ENCODE peak calls at places on chromosome 1, in seven cellular contexts. H, X, B, T, W, E and J are unnamed samples.

GRCh38 chr1:219898375-219898774 is 30.0 kb downstream of the SLC30A10 start:
- DNase-seq in H (no peak), X (no peak), B (no peak), T (no peak), W (no peak), E (no peak), J (no peak)

GRCh38 chr1:66527688-66528087 is 6.3 kb upstream of the SGIP1 start:
- DNase-seq in H (no peak), X (no peak), B (peak), T (peak), W (no peak), E (no peak), J (no peak)

GRCh38 chr1:36656271-36656670 is 173.6 kb upstream of the CSF3R start:
- DNase-seq in H (no peak), X (no peak), B (no peak), T (no peak), W (no peak), E (no peak), J (no peak)

GRCh38 chr1:108000620-108001105 is 35.7 kb upstream of the VAV3 start:
- DNase-seq in H (no peak), X (peak), B (peak), T (peak), W (peak), E (no peak), J (no peak)

GRCh38 chr1:3453203-3453761 is 1.2 kb upstream of the ARHGEF16 start:
- DNase-seq in H (peak), X (peak), B (peak), T (peak), W (peak), E (peak), J (peak)

GRCh38 chr1:218498061-218498938 is 153.2 kb downstream of the TGFB2 start:
- DNase-seq in H (no peak), X (no peak), B (peak), T (no peak), W (no peak), E (no peak), J (no peak)

GRCh38 chr1:148328884-148329283 is 154.2 kb downstream of the PPIAL4G start:
- DNase-seq in H (no peak), X (no peak), B (no peak), T (no peak), W (no peak), E (no peak), J (no peak)

GRCh38 chr1:201016211-201016651 is 7.3 kb downstream of the KIF21B start:
- DNase-seq in H (peak), X (no peak), B (peak), T (peak), W (peak), E (peak), J (no peak)

GRCh38 chr1:224175615-224176014 is 7.4 kb upstream of the DEGS1 start:
- DNase-seq in H (peak), X (no peak), B (peak), T (peak), W (no peak), E (no peak), J (peak)

GRCh38 chr1:208183977-208184901 is 59.9 kb downstream of the PLXNA2 start:
- DNase-seq in H (no peak), X (peak), B (peak), T (peak), W (no peak), E (peak), J (peak)

GRCh38 chr1:16117936-16118335 is 37.9 kb downstream of the EPHA2 start:
- DNase-seq in H (no peak), X (no peak), B (no peak), T (no peak), W (no peak), E (no peak), J (peak)

GRCh38 chr1:60044881-60045280 is 28.7 kb downstream of the C1orf87 start:
- DNase-seq in H (no peak), X (no peak), B (peak), T (no peak), W (no peak), E (no peak), J (no peak)

GRCh38 chr1:167516404-167517388 is 1.6 kb downstream of the CD247 start:
- DNase-seq in H (no peak), X (no peak), B (no peak), T (no peak), W (no peak), E (no peak), J (no peak)

GRCh38 chr1:55127827-55128343 is 87.3 kb downstream of the USP24 start:
- DNase-seq in H (no peak), X (no peak), B (peak), T (peak), W (no peak), E (no peak), J (no peak)

GRCh38 chr1:161019767-161020572 is 982 bp downstream of the F11R start:
- DNase-seq in H (no peak), X (no peak), B (peak), T (peak), W (no peak), E (no peak), J (no peak)

GRCh38 chr1:97820470-97821188 is 100.2 kb downstream of the DPYD start:
- DNase-seq in H (no peak), X (no peak), B (peak), T (peak), W (no peak), E (no peak), J (no peak)

GRCh38 chr1:228781801-228782661 is 46.8 kb downstream of the RHOU start:
- DNase-seq in H (no peak), X (no peak), B (no peak), T (no peak), W (no peak), E (no peak), J (no peak)

GRCh38 chr1:157542676-157543075 is 9.6 kb downstream of the FCRL5 start:
- DNase-seq in H (peak), X (no peak), B (no peak), T (no peak), W (peak), E (no peak), J (no peak)

GRCh38 chr1:100526894-100527293 is 11.0 kb upstream of the GPR88 start:
- DNase-seq in H (no peak), X (no peak), B (no peak), T (no peak), W (no peak), E (no peak), J (no peak)

GRCh38 chr1:247491328-247491727 is 33.4 kb upstream of the OR2B11 start:
- DNase-seq in H (no peak), X (no peak), B (no peak), T (no peak), W (no peak), E (no peak), J (no peak)

GRCh38 chr1:12583484-12583883 is 34.5 kb downstream of the DHRS3 start:
- DNase-seq in H (no peak), X (no peak), B (no peak), T (no peak), W (no peak), E (no peak), J (no peak)

GRCh38 chr1:202624088-202624780 is 86.0 kb downstream of the SYT2 start:
- DNase-seq in H (no peak), X (no peak), B (no peak), T (no peak), W (no peak), E (no peak), J (no peak)

GRCh38 chr1:43549921-43550597 is 19.4 kb downstream of the PTPRF start:
- DNase-seq in H (no peak), X (peak), B (no peak), T (peak), W (peak), E (peak), J (no peak)

GRCh38 chr1:104706631-104707147 is 957.0 kb downstream of the AMY1C start:
- DNase-seq in H (no peak), X (no peak), B (peak), T (no peak), W (no peak), E (no peak), J (no peak)

GRCh38 chr1:23779826-23780371 is 1.7 kb downstream of the PITHD1 start:
- DNase-seq in H (no peak), X (no peak), B (peak), T (no peak), W (no peak), E (no peak), J (no peak)

GRCh38 chr1:71046891-71047634 is 553 bp downstream of the PTGER3 start:
- DNase-seq in H (no peak), X (peak), B (peak), T (peak), W (no peak), E (peak), J (peak)

GRCh38 chr1:15336866-15337265 is 72.8 kb upstream of the EFHD2 start:
- DNase-seq in H (no peak), X (no peak), B (no peak), T (no peak), W (peak), E (peak), J (peak)

GRCh38 chr1:163528710-163529348 is 207.1 kb downstream of the NUF2 start:
- DNase-seq in H (no peak), X (peak), B (peak), T (peak), W (no peak), E (peak), J (no peak)

GRCh38 chr1:94100785-94101612 is 19.9 kb downstream of the ABCA4 start:
- DNase-seq in H (no peak), X (no peak), B (no peak), T (peak), W (no peak), E (no peak), J (no peak)

GRCh38 chr1:65508051-65508450 is 87.6 kb downstream of the LEPR start:
- DNase-seq in H (no peak), X (no peak), B (no peak), T (no peak), W (no peak), E (no peak), J (no peak)

GRCh38 chr1:218642033-218642954 is 297.2 kb downstream of the TGFB2 start:
- DNase-seq in H (no peak), X (no peak), B (peak), T (peak), W (no peak), E (no peak), J (no peak)

GRCh38 chr1:190754769-190755168 is 277.1 kb upstream of the BRINP3 start:
- DNase-seq in H (no peak), X (no peak), B (peak), T (peak), W (no peak), E (no peak), J (no peak)

GRCh38 chr1:234851450-234852438 is 241.8 kb upstream of the IRF2BP2 start:
- DNase-seq in H (peak), X (no peak), B (peak), T (peak), W (no peak), E (no peak), J (peak)

GRCh38 chr1:234855851-234856250 is 245.9 kb upstream of the IRF2BP2 start:
- DNase-seq in H (no peak), X (no peak), B (no peak), T (no peak), W (no peak), E (no peak), J (no peak)

GRCh38 chr1:234854648-234855039 is 244.7 kb upstream of the IRF2BP2 start:
- DNase-seq in H (no peak), X (no peak), B (no peak), T (no peak), W (no peak), E (no peak), J (no peak)

GRCh38 chr1:234852659-234853058 is 242.7 kb upstream of the IRF2BP2 start:
- DNase-seq in H (no peak), X (no peak), B (no peak), T (no peak), W (no peak), E (no peak), J (no peak)

DNA sequence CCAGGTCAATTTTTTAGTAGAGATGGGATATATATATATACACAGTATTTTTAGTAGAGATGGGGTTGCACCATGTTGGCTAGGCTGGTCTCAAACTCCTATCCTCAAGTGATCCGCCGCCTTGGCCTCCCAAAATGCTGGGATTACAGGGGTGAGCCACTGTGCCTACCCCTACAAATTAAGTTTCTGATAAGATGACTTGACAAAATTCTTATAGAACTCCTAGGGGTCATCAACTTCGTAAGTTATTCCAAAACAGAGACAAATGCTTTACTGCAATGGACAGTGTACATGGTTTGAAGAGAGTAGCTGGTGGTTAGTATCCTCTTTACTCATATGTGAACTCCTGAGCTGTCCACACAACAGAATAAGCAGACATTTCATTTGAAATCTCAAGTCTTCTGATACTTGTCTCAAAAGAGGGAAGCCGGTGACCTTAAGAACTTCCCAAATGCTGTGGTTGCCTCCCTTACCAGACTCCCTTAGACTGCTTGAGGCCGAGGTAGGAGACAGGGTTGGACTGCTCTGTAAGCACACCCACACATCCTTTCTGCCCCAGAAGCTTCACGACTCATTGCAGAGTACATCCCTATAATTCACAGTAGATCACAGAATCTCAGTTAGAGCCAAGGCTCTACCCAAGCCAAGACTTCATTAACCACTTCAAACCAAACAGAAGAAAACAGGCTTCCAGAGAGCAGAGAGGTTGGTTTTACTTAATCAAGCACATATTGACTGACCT is 244.1 kb upstream of the IRF2BP2 start:
- DNase-seq in H (no peak), X (no peak), B (peak), T (no peak), W (no peak), E (no peak), J (no peak)
- H3K27ac ChIP-seq in H (no peak), X (no peak), B (no peak), T (no peak), W (no peak), E (no peak), J (no peak)

GRCh38 chr1:223041481-223041880 is 101.6 kb downstream of the TLR5 start:
- DNase-seq in H (no peak), X (no peak), B (no peak), T (no peak), W (no peak), E (no peak), J (no peak)
- H3K27ac ChIP-seq in H (no peak), X (no peak), B (no peak), T (no peak), W (peak), E (no peak), J (no peak)

GRCh38 chr1:209733409-209734192 is 22.3 kb upstream of the TRAF3IP3 start:
- DNase-seq in H (no peak), X (no peak), B (peak), T (peak), W (no peak), E (no peak), J (no peak)
- H3K27ac ChIP-seq in H (no peak), X (no peak), B (peak), T (no peak), W (peak), E (no peak), J (no peak)

GRCh38 chr1:6360517-6360916 is 33.0 kb downstream of the ACOT7 start:
- DNase-seq in H (no peak), X (no peak), B (no peak), T (no peak), W (no peak), E (peak), J (no peak)

GRCh38 chr1:6359568-6360496 is 33.7 kb downstream of the ACOT7 start:
- DNase-seq in H (no peak), X (peak), B (peak), T (peak), W (peak), E (peak), J (peak)

GRCh38 chr1:6358144-6358624 is 35.4 kb downstream of the ACOT7 start:
- DNase-seq in H (no peak), X (no peak), B (peak), T (peak), W (no peak), E (no peak), J (no peak)

GRCh38 chr1:6357243-6357929 is 36.2 kb downstream of the ACOT7 start:
- DNase-seq in H (no peak), X (no peak), B (no peak), T (no peak), W (no peak), E (peak), J (no peak)

DNA sequence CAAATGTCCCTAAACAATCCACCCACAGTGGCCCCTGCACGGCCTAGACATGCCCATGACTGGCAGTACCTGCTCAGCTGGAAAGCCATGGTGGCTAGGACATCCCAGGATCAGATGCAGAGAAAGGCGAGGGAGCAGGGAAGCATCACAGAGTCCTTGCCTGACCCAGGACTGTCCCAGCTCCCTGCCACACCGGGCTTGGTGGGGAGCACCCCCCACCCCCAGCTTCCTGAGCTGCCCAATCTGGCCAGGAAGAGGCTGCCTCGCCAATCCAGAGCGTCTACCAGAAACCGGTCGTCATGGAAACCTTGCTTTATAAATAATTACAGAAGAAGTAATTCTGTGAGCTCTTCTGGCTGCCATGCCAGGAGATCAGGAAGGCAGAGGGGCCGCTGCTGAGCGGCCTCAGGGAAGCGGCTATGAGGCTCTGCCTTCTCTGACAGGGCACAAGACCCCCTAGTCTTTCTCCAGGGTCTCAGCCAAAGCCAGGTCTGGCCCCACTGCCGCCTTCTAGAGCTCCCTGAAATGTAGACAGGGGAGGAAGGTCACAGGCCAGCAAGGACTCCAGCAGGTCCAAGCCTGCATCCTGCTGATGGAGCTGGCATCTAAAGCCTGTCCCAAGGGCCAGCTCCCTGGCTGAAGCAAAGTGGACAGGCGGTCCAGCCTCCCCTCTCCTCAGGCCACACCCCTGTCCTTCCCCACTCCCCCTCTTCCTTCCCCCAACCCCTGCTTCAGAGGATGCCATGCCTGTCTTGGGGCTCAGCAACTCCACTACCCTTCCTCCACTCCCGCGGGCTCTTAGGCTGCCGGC is 34.6 kb downstream of the ACOT7 start:
- DNase-seq in H (no peak), X (no peak), B (peak), T (peak), W (no peak), E (peak), J (no peak)
- H3K27ac ChIP-seq in H (no peak), X (peak), B (peak), T (peak), W (peak), E (peak), J (no peak)

GRCh38 chr1:28928306-28928987 is 14.1 kb downstream of the EPB41 start:
- DNase-seq in H (no peak), X (no peak), B (no peak), T (no peak), W (no peak), E (no peak), J (no peak)
- H3K27ac ChIP-seq in H (no peak), X (peak), B (peak), T (peak), W (peak), E (peak), J (peak)

GRCh38 chr1:225424562-225425210 is 3.2 kb downstream of the LBR start:
- DNase-seq in H (no peak), X (no peak), B (peak), T (peak), W (no peak), E (no peak), J (no peak)
- H3K27ac ChIP-seq in H (no peak), X (peak), B (peak), T (no peak), W (no peak), E (peak), J (no peak)

GRCh38 chr1:24957016-24957807 is 27.1 kb upstream of the RUNX3 start:
- DNase-seq in H (no peak), X (no peak), B (no peak), T (no peak), W (no peak), E (no peak), J (no peak)
- H3K27ac ChIP-seq in H (no peak), X (no peak), B (no peak), T (no peak), W (no peak), E (no peak), J (no peak)

DNA sequence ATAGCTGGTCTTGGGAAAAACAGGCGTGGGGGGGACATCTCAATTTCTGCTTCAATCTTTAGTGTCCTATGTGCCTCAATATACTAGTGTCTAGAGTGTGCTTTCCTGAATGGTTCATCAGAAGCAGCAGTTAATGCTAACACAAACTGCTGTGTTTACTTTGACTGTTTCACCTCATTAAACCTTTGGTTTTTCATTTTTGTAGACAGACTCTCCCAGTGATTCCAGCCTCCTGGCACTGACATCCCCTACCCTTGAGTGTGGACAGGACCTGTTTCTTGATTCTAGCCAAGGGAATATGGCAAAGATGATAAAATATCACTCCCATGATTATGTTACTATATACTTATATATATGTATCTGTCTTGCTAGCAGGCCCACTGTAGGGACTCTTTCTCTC is 37.7 kb downstream of the ZYG11A start:
- DNase-seq in H (no peak), X (no peak), B (no peak), T (no peak), W (no peak), E (no peak), J (no peak)
- H3K27ac ChIP-seq in H (no peak), X (no peak), B (no peak), T (no peak), W (no peak), E (no peak), J (no peak)